ENCODE peak calls at places on chromosomes 1 and 21, in six cellular contexts. K is mesenchymal stem cell, A is mesendoderm, E is H9, D is neuronal stem cell, P is H1. F is an unnamed sample.

GRCh38 chr1:33060579-33061083 is 20.3 kb upstream of the AZIN2 start:
- DNase-seq in K (peak), A (no peak), E (no peak), D (no peak), P (no peak), F (peak)

GRCh38 chr1:19308509-19308907 is 3.4 kb downstream of the AKR7A2 start:
- DNase-seq in K (no peak), A (no peak), E (no peak), D (no peak), P (no peak), F (no peak)

GRCh38 chr21:16279658-16280581 is 550.1 kb downstream of the USP25 start:
- DNase-seq in K (peak), A (peak), E (no peak), D (peak), P (peak), F (peak)

GRCh38 chr1:109890115-109890953 is 20.3 kb upstream of the CSF1 start:
- DNase-seq in K (no peak), A (no peak), E (no peak), D (no peak), P (no peak), F (no peak)

GRCh38 chr1:154344977-154345837 is 19.9 kb downstream of the ATP8B2 start:
- DNase-seq in K (peak), A (peak), E (peak), D (no peak), P (no peak), F (peak)

GRCh38 chr1:112307930-112308329 is 88.1 kb upstream of the CTTNBP2NL start:
- DNase-seq in K (no peak), A (peak), E (no peak), D (no peak), P (no peak), F (no peak)

GRCh38 chr1:222777977-222778376 is 36.9 kb upstream of the DISP1 start:
- DNase-seq in K (peak), A (no peak), E (no peak), D (no peak), P (no peak), F (peak)

GRCh38 chr1:64864018-64864945 is 102.1 kb downstream of the JAK1 start:
- DNase-seq in K (peak), A (peak), E (no peak), D (no peak), P (no peak), F (no peak)

GRCh38 chr21:41600116-41600515 is 92.2 kb upstream of the TMPRSS2 start:
- DNase-seq in K (no peak), A (no peak), E (no peak), D (no peak), P (no peak), F (no peak)

GRCh38 chr1:205275133-205275532 is 46.4 kb downstream of the NUAK2 start:
- DNase-seq in K (no peak), A (no peak), E (no peak), D (no peak), P (no peak), F (no peak)

GRCh38 chr1:82818596-82818995 is 1017.9 kb downstream of the ADGRL2 start:
- DNase-seq in K (no peak), A (no peak), E (no peak), D (no peak), P (no peak), F (no peak)

GRCh38 chr21:42414928-42415769 is 11.4 kb downstream of the UBASH3A start:
- DNase-seq in K (peak), A (peak), E (no peak), D (no peak), P (no peak), F (peak)

GRCh38 chr1:153483776-153484175 is 23.3 kb upstream of the S100A7 start:
- DNase-seq in K (no peak), A (no peak), E (peak), D (no peak), P (no peak), F (no peak)

GRCh38 chr1:235127203-235127602 is 1.4 kb downstream of the TOMM20 start:
- DNase-seq in K (peak), A (no peak), E (no peak), D (no peak), P (no peak), F (no peak)

GRCh38 chr1:3827813-3828307 is 29.2 kb downstream of the CEP104 start:
- DNase-seq in K (peak), A (peak), E (peak), D (no peak), P (no peak), F (peak)

GRCh38 chr1:68625636-68626035 is 128.8 kb upstream of the DEPDC1 start:
- DNase-seq in K (no peak), A (no peak), E (no peak), D (no peak), P (no peak), F (no peak)

GRCh38 chr1:227897704-227898438 is 49.9 kb downstream of the WNT9A start:
- DNase-seq in K (no peak), A (no peak), E (peak), D (no peak), P (no peak), F (no peak)

GRCh38 chr21:36733857-36734256 is 34.9 kb downstream of the SIM2 start:
- DNase-seq in K (no peak), A (no peak), E (no peak), D (no peak), P (no peak), F (no peak)

GRCh38 chr1:42035205-42035829 is 116.6 kb upstream of the HIVEP3 start:
- DNase-seq in K (peak), A (peak), E (peak), D (peak), P (peak), F (peak)

GRCh38 chr1:194071200-194071599 is 884.8 kb upstream of the B3GALT2 start:
- DNase-seq in K (no peak), A (no peak), E (no peak), D (no peak), P (no peak), F (no peak)

GRCh38 chr1:25651824-25652741 is 35.5 kb downstream of the MAN1C1 start:
- DNase-seq in K (no peak), A (no peak), E (peak), D (no peak), P (no peak), F (no peak)

GRCh38 chr1:243916160-243916559 is 66.1 kb upstream of the AKT3 start:
- DNase-seq in K (no peak), A (no peak), E (no peak), D (no peak), P (no peak), F (peak)

GRCh38 chr1:17994046-17994445 is 113.6 kb upstream of the IGSF21 start:
- DNase-seq in K (no peak), A (no peak), E (no peak), D (no peak), P (no peak), F (no peak)

GRCh38 chr1:27135920-27136551 is 18.9 kb downstream of the SLC9A1 start:
- DNase-seq in K (no peak), A (no peak), E (peak), D (no peak), P (no peak), F (peak)

GRCh38 chr21:26115346-26115745 is 55.2 kb downstream of the APP start:
- DNase-seq in K (no peak), A (no peak), E (no peak), D (no peak), P (no peak), F (no peak)

GRCh38 chr1:36528361-36529349 is 45.9 kb upstream of the CSF3R start:
- DNase-seq in K (no peak), A (peak), E (peak), D (no peak), P (no peak), F (no peak)

GRCh38 chr1:27605796-27606707 is 2.1 kb upstream of the AHDC1 start:
- DNase-seq in K (peak), A (peak), E (peak), D (peak), P (no peak), F (peak)

GRCh38 chr1:178352790-178353416 is 143.9 kb downstream of the CLEC20A start:
- DNase-seq in K (no peak), A (no peak), E (no peak), D (no peak), P (no peak), F (no peak)

GRCh38 chr1:1623631-1624442 is 8.1 kb upstream of the MMP23B start:
- DNase-seq in K (no peak), A (no peak), E (no peak), D (no peak), P (no peak), F (no peak)

GRCh38 chr1:110262846-110263631 is 52.9 kb downstream of the KCNC4 start:
- DNase-seq in K (no peak), A (no peak), E (no peak), D (no peak), P (no peak), F (no peak)

GRCh38 chr1:216640100-216640499 is 83.1 kb downstream of the ESRRG start:
- DNase-seq in K (no peak), A (no peak), E (no peak), D (no peak), P (no peak), F (no peak)

GRCh38 chr21:34693192-34693810 is 24.5 kb downstream of the CLIC6 start:
- DNase-seq in K (peak), A (peak), E (peak), D (peak), P (no peak), F (peak)

GRCh38 chr1:221712776-221713431 is 29.0 kb downstream of the DUSP10 start:
- DNase-seq in K (no peak), A (no peak), E (no peak), D (no peak), P (no peak), F (no peak)

DNA sequence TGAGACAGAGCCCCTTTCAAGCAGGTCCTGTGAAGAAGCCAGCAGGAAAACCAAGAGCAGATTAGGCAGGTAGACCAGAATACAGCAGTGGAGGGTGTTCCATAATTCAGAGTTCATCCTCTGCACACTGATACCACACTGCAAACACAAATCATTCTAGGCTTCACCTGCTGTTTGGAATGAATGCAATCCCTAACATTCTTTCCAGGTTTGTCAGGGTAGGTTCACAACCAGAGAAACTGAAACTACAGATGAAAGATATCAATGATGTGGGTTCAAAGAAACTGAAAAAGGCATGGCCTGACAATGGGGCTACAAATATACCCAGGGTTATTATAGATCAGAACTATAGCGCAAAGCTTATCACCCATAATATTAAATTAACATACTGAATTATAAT is 8.9 kb upstream of the SGIP1 start:
- DNase-seq in K (no peak), A (no peak), E (no peak), D (no peak), P (no peak), F (no peak)
- H4K8ac ChIP-seq in K (no peak), A (no peak), E (no peak), D (no peak), P (no peak), F (no peak)

GRCh38 chr1:16153999-16154673 is 1.7 kb downstream of the EPHA2 start:
- DNase-seq in K (no peak), A (no peak), E (no peak), D (no peak), P (no peak), F (no peak)

GRCh38 chr1:16151985-16152384 is 3.9 kb downstream of the EPHA2 start:
- DNase-seq in K (no peak), A (no peak), E (no peak), D (no peak), P (no peak), F (no peak)

GRCh38 chr1:16151200-16151708 is 4.6 kb downstream of the EPHA2 start:
- DNase-seq in K (peak), A (no peak), E (no peak), D (no peak), P (no peak), F (peak)

GRCh38 chr1:16153110-16153998 is 2.5 kb downstream of the EPHA2 start:
- DNase-seq in K (peak), A (no peak), E (no peak), D (no peak), P (no peak), F (no peak)

DNA sequence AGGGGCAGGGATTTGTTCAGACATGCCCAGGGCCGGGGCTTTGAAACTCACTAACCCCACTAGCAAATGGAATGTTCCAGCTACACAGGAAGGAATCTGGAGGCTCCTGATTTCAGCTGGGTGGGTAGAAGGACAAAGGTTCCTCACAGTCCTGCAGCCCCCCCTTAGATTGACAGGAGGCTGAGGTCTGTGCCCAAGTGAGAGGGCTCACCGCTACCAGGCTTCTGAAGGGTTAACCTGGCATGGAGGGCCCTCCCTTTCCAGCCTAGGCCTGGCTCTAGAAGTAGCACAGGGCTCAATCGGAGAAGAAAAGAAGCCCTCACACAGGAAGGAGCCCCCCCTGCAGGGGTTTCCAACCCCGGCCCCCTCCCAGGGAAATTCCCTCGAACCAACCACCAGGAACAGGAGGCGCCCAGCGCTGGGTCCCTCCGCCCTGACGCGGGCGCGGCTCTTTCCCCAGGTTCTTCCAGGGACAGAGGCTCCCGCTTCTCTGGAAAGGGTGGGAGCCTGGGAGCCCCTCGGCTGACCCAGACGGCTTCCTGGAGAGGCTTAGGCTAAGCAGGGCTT is 3.3 kb downstream of the EPHA2 start:
- DNase-seq in K (no peak), A (no peak), E (no peak), D (no peak), P (no peak), F (peak)
- H4K8ac ChIP-seq in K (peak), A (no peak), E (no peak), D (no peak), P (peak), F (peak)

DNA sequence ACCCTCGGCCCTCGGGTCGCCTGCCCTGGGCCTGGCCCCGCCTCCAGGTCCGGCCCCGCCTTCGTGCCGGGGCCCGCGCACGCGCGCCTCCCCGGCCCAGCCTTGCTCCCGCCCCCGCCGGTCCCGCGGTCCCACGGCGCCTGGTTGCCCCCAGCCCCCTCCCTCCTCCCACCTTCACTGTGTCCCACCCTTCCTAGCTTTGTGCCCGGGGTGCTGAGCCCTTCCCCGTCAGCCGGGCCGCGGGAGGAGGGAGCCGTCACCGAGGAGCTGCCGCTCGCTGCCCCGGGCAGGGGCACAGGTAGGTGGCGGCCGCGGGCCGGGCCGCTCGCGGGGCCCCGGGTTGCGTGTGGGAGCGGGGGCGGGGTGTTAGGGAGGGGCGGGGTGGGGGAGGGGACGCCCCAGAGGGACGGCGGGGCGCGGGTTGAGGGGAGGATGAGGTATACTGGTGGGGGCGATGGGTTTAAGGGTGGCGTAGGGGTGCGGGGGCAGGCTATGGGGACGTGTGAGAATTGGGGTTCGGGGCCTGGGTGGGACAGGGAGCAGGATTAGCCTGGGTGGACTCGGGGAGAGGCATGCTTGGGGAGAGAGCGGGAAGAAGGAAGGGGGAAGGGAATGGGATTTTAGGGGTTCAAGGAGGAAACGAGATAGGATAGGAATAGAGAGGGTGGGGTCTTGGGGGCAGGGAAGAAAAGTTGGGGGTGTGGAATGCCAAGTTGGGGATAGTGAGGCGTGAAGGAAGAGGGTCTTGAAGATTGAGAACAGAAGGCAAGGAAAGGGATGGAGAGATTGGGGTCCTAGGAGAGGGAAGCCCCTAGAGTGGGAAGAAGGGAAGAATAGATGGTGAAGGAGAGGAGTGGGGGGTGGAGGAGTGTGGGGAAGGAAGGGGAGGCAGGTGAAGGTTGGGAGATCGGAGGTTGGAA is at the start of gene LRRC42:
- DNase-seq in K (no peak), A (no peak), E (no peak), D (no peak), P (peak), F (no peak)
- H4K8ac ChIP-seq in K (peak), A (no peak), E (no peak), D (no peak), P (peak), F (peak)

DNA sequence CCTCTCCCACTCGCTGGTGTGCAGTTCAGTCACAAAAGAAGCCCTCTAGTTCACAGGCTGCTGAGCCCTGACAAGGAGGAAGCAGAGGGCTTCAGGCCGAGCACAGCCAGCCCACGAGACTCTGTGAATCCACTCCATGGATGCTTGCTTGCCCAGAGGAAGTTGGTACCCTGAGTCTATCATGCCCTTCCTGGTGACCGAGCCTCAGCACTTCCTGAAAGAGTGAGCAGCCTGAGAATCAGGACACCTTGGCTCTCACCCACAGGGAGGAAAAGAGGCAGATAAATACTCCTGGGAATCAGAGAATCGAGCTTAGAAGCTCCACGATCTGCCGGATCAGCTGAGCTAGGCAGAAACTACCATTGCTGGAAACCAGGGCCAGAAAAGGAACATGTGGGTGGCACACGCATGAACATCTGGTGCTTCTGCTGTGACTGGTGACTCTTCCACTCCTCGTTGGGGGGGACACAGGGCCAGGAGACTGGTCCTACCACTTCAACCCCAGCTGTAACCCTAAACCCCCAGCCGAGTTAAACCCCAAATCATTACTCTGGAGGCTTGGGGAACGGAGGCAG is 376.3 kb upstream of the CAMK1G start:
- DNase-seq in K (no peak), A (no peak), E (no peak), D (no peak), P (no peak), F (no peak)
- H4K8ac ChIP-seq in K (no peak), A (no peak), E (no peak), D (peak), P (peak), F (no peak)

GRCh38 chr1:31624354-31625179 is 7.1 kb downstream of the HCRTR1 start:
- DNase-seq in K (no peak), A (no peak), E (no peak), D (no peak), P (no peak), F (no peak)
- H4K8ac ChIP-seq in K (no peak), A (no peak), E (no peak), D (no peak), P (no peak), F (no peak)

DNA sequence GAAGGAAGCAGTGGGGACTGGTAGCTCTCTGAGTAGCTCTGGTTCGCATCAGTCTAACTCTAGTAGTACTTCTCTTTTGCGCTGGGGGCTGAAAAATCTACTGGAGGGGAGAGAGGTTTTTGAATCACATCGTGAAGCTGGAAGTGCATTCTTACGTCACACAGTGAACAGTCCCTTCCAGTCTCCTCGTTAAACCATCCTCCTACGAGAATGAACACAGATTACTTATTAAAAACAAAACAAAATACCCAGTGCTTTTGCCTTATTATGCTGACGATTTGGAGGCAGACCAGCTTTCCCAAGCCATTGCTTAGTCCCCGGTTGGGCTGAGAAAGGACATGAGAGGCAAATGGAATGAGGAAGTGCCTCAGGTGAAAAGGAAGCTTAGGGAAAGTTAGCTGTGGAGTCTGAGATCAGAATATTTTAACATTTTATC is 16.1 kb downstream of the HUNK start:
- DNase-seq in K (no peak), A (peak), E (no peak), D (no peak), P (no peak), F (no peak)
- H4K8ac ChIP-seq in K (no peak), A (peak), E (no peak), D (no peak), P (no peak), F (no peak)

DNA sequence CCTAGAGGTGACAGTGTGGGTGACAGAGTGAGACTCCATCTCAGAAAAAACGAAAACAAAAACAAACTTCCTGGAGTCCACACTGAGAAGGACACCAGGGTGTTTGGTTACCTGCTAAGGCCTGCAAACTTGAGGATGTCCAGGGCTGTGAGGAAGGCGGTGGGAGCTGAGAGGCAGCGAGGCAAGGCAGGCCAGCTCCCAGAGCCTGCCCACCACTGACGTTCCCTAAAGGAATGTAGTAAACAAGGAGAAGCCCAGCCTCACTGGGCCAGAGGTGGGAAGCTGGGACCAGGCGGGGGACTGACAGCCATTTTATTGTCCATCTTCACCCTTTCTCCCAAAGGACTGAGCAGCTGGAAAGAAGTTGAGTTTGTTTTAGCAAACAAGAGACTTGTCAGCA is 24.1 kb downstream of the SHISA4 start:
- DNase-seq in K (peak), A (no peak), E (no peak), D (no peak), P (no peak), F (peak)
- H4K8ac ChIP-seq in K (no peak), A (no peak), E (no peak), D (no peak), P (no peak), F (peak)

GRCh38 chr1:115089443-115090340 is at the start of gene TSPAN2:
- DNase-seq in K (no peak), A (peak), E (peak), D (peak), P (peak), F (peak)
- H4K8ac ChIP-seq in K (no peak), A (peak), E (no peak), D (no peak), P (peak), F (peak)

GRCh38 chr21:45309069-45309521 is 21.4 kb upstream of the POFUT2 start:
- DNase-seq in K (peak), A (peak), E (peak), D (peak), P (peak), F (peak)
- H4K8ac ChIP-seq in K (peak), A (no peak), E (no peak), D (no peak), P (no peak), F (peak)

GRCh38 chr21:23951251-23951650 is 1656.0 kb downstream of the MRPL39 start:
- DNase-seq in K (no peak), A (no peak), E (no peak), D (no peak), P (no peak), F (peak)
- H4K8ac ChIP-seq in K (no peak), A (no peak), E (no peak), D (no peak), P (no peak), F (no peak)